ENCODE peak calls at places on chromosomes 16 and 17, in ten cellular contexts. S, J, G, U, Q, R, O, B, T and D are unnamed samples.

GRCh38 chr17:64384253-64385186 is 6.1 kb downstream of the PECAM1 start:
- DNase-seq in S (no peak), J (no peak), G (no peak), U (no peak), Q (peak), R (no peak), O (no peak), B (no peak), T (no peak), D (peak)

GRCh38 chr17:32487460-32488176 is 825 bp downstream of the CDK5R1 start:
- DNase-seq in S (no peak), J (peak), G (no peak), U (peak), Q (no peak), R (no peak), O (no peak), B (no peak), T (no peak), D (peak)

GRCh38 chr17:46732754-46733398 is 85.6 kb downstream of the WNT3 start:
- DNase-seq in S (no peak), J (no peak), G (peak), U (no peak), Q (no peak), R (no peak), O (peak), B (no peak), T (no peak), D (no peak)

GRCh38 chr16:13935408-13935807 is 15.5 kb downstream of the ERCC4 start:
- DNase-seq in S (no peak), J (no peak), G (peak), U (no peak), Q (no peak), R (no peak), O (peak), B (no peak), T (no peak), D (peak)

GRCh38 chr17:68707032-68707431 is 105.9 kb upstream of the FAM20A start:
- DNase-seq in S (no peak), J (no peak), G (no peak), U (no peak), Q (no peak), R (no peak), O (no peak), B (peak), T (no peak), D (no peak)

GRCh38 chr16:53216798-53217197 is 162.0 kb downstream of the CHD9 start:
- DNase-seq in S (no peak), J (no peak), G (no peak), U (no peak), Q (no peak), R (no peak), O (no peak), B (no peak), T (no peak), D (no peak)

GRCh38 chr16:71961066-71962039 is 38.8 kb downstream of the PKD1L3 start:
- DNase-seq in S (peak), J (peak), G (peak), U (peak), Q (peak), R (peak), O (peak), B (peak), T (peak), D (peak)

GRCh38 chr17:40330850-40331470 is 22.0 kb downstream of the RARA start:
- DNase-seq in S (no peak), J (no peak), G (no peak), U (no peak), Q (no peak), R (no peak), O (no peak), B (no peak), T (no peak), D (no peak)

GRCh38 chr17:61426482-61427304 is 25.5 kb upstream of the TBX4 start:
- DNase-seq in S (no peak), J (no peak), G (no peak), U (no peak), Q (peak), R (no peak), O (no peak), B (no peak), T (no peak), D (no peak)

GRCh38 chr17:77160032-77160876 is 19.5 kb downstream of the SEC14L1 start:
- DNase-seq in S (no peak), J (no peak), G (no peak), U (no peak), Q (no peak), R (no peak), O (no peak), B (no peak), T (no peak), D (no peak)

GRCh38 chr16:51388516-51388951 is 237.5 kb upstream of the SALL1 start:
- DNase-seq in S (no peak), J (no peak), G (no peak), U (no peak), Q (no peak), R (no peak), O (no peak), B (no peak), T (no peak), D (no peak)

GRCh38 chr16:11164482-11165270 is 91.3 kb downstream of the SOCS1 start:
- DNase-seq in S (no peak), J (no peak), G (no peak), U (no peak), Q (no peak), R (no peak), O (no peak), B (no peak), T (no peak), D (no peak)

GRCh38 chr16:9013508-9013864 is 49.8 kb upstream of the USP7 start:
- DNase-seq in S (no peak), J (no peak), G (no peak), U (no peak), Q (no peak), R (no peak), O (no peak), B (no peak), T (no peak), D (no peak)

GRCh38 chr16:9012330-9012729 is 48.6 kb upstream of the USP7 start:
- DNase-seq in S (no peak), J (no peak), G (no peak), U (no peak), Q (no peak), R (no peak), O (no peak), B (no peak), T (no peak), D (no peak)

GRCh38 chr16:9014389-9014788 is 50.7 kb upstream of the USP7 start:
- DNase-seq in S (no peak), J (no peak), G (no peak), U (no peak), Q (no peak), R (no peak), O (no peak), B (no peak), T (no peak), D (no peak)

GRCh38 chr16:9015489-9015888 is 51.8 kb upstream of the USP7 start:
- DNase-seq in S (no peak), J (no peak), G (no peak), U (no peak), Q (peak), R (no peak), O (no peak), B (no peak), T (no peak), D (no peak)

GRCh38 chr16:9012848-9013507 is 49.3 kb upstream of the USP7 start:
- DNase-seq in S (no peak), J (no peak), G (no peak), U (no peak), Q (no peak), R (no peak), O (peak), B (no peak), T (no peak), D (peak)
- TF ChIP-seq CTCF in S (no peak), J (peak), G (no peak), U (no peak), Q (no peak), R (no peak), O (peak), B (peak), T (no peak), D (no peak)

GRCh38 chr17:57536289-57536688 is 208.8 kb downstream of the CCDC182 start:
- DNase-seq in S (no peak), J (no peak), G (no peak), U (no peak), Q (no peak), R (no peak), O (no peak), B (no peak), T (no peak), D (no peak)

GRCh38 chr17:57539528-57540301 is 205.4 kb downstream of the CCDC182 start:
- DNase-seq in S (no peak), J (no peak), G (no peak), U (no peak), Q (no peak), R (no peak), O (no peak), B (no peak), T (no peak), D (no peak)

GRCh38 chr17:57538730-57539456 is 206.2 kb downstream of the CCDC182 start:
- DNase-seq in S (no peak), J (no peak), G (no peak), U (no peak), Q (no peak), R (no peak), O (no peak), B (no peak), T (no peak), D (no peak)

GRCh38 chr17:57536789-57537523 is 208.1 kb downstream of the CCDC182 start:
- DNase-seq in S (no peak), J (no peak), G (no peak), U (no peak), Q (no peak), R (no peak), O (no peak), B (no peak), T (no peak), D (no peak)

GRCh38 chr17:57537524-57538410 is 207.3 kb downstream of the CCDC182 start:
- DNase-seq in S (no peak), J (no peak), G (no peak), U (no peak), Q (no peak), R (no peak), O (no peak), B (no peak), T (no peak), D (peak)
- TF ChIP-seq CTCF in S (no peak), J (no peak), G (no peak), U (no peak), Q (no peak), R (no peak), O (no peak), B (no peak), T (no peak), D (no peak)

GRCh38 chr16:84893849-84894599 is 74.2 kb downstream of the CRISPLD2 start:
- DNase-seq in S (no peak), J (peak), G (peak), U (no peak), Q (no peak), R (no peak), O (no peak), B (no peak), T (no peak), D (no peak)

GRCh38 chr16:84892097-84892496 is 72.3 kb downstream of the CRISPLD2 start:
- DNase-seq in S (no peak), J (no peak), G (no peak), U (no peak), Q (no peak), R (no peak), O (no peak), B (no peak), T (no peak), D (no peak)

GRCh38 chr16:84896847-84897246 is 77.1 kb downstream of the CRISPLD2 start:
- DNase-seq in S (no peak), J (no peak), G (no peak), U (no peak), Q (no peak), R (no peak), O (no peak), B (no peak), T (no peak), D (no peak)

GRCh38 chr16:84893467-84893848 is 73.7 kb downstream of the CRISPLD2 start:
- DNase-seq in S (no peak), J (no peak), G (no peak), U (no peak), Q (no peak), R (no peak), O (no peak), B (no peak), T (no peak), D (no peak)

DNA sequence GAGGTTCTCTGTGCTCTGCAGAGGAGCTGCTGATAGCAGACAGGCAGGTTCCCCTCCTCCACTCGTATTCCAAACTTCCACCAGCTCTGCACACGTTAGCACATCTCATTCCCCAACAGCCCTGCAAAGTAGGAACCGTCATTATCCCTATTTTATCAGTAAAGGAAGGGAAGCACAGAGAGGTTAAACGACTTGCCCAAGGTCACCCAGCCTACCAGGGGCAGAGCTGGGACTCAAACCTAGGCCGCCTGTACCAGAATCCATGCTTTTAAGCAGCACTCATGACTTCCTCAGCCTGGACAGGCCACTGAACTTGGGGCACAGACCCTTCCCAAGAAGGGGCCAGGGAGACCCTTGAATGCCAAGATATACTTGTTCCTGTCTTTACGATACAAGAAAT is 75.2 kb downstream of the CRISPLD2 start:
- DNase-seq in S (no peak), J (no peak), G (no peak), U (no peak), Q (no peak), R (no peak), O (no peak), B (no peak), T (no peak), D (no peak)
- TF ChIP-seq CTCF in S (no peak), J (no peak), G (no peak), U (no peak), Q (no peak), R (no peak), O (no peak), B (no peak), T (no peak), D (no peak)

DNA sequence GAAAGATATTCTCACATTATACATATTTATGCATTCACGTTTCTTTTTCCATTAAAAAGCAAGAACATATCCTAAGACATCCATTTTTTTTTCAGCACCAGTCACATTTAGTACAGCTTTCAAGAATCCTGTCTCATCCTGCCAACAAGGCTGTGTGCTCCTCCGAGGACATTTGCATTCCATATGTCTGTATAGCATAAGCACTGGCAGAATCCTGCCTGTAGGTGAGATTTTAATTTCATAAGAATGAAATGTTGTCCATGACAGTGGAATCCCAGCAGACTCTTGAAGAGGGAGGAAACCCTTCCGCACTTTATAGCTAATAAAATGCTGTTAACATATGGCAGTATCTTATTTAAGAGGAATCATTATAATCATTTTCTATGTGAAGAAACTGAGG is 2.9 kb upstream of the PMP22 start:
- DNase-seq in S (no peak), J (no peak), G (no peak), U (no peak), Q (no peak), R (no peak), O (no peak), B (no peak), T (no peak), D (no peak)
- TF ChIP-seq CTCF in S (no peak), J (no peak), G (no peak), U (no peak), Q (no peak), R (no peak), O (no peak), B (peak), T (no peak), D (no peak)

GRCh38 chr17:62601438-62601837 is 26.0 kb upstream of the MRC2 start:
- DNase-seq in S (no peak), J (no peak), G (no peak), U (no peak), Q (no peak), R (no peak), O (no peak), B (no peak), T (no peak), D (peak)
- TF ChIP-seq CTCF in S (no peak), J (peak), G (no peak), U (no peak), Q (no peak), R (no peak), O (no peak), B (no peak), T (no peak), D (no peak)

DNA sequence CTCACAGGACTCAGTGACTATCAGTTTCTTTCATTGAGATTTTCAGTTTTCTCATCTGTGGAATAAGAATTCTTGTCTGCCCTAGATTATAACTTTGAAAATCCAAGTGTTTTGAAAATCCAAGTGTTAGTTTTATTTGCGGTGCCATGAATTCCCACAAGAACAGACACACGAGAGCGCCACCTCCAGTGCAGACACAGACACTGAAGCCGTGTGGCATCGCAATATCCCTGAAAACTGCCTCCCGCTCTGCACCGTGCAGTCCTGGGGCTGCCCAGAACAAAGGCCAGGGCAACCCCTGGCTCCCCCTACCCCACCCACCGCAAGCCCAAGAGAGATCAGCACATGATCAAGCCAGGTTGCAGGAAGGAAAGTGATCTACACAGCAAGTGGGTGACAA is 229.5 kb upstream of the ASIC2 start:
- DNase-seq in S (no peak), J (no peak), G (no peak), U (no peak), Q (no peak), R (no peak), O (peak), B (no peak), T (no peak), D (no peak)
- TF ChIP-seq CTCF in S (no peak), J (no peak), G (no peak), U (no peak), Q (no peak), R (no peak), O (peak), B (no peak), T (no peak), D (no peak)